ENCODE peak calls at places on chromosome 19, in eight cellular contexts. L is suprapubic skin; O is transverse colon; C is heart right ventricle; H is uterus; U is WERI-Rb-1; B is OCI-LY7; T is CD4-positive, alpha-beta T cell. E is an unnamed sample. For H3K9me3, the result is how much of the 10 kb centered on the place peaks cover.

GRCh38 chr19:40701758-40702157 is 11.3 kb upstream of the NUMBL start:
- DNase-seq in O (no peak), U (no peak), B (no peak), L (no peak), T (no peak), C (no peak), H (no peak), E (no peak)

GRCh38 chr19:31066385-31066784 is 282.9 kb downstream of the TSHZ3 start:
- DNase-seq in H (no peak), C (no peak), O (no peak), U (no peak), L (no peak), T (no peak), B (no peak), E (no peak)

GRCh38 chr19:36605101-36605838 is at the start of gene ZNF382:
- DNase-seq in T (peak), C (peak), U (peak), B (no peak), O (peak), H (peak), L (no peak), E (peak)

GRCh38 chr19:1168877-1169791 is 4.9 kb downstream of the SBNO2 start:
- DNase-seq in B (no peak), O (no peak), T (no peak), H (peak), L (peak), C (no peak), U (no peak), E (peak)

GRCh38 chr19:10027158-10027997 is 14.1 kb downstream of the RDH8 start:
- DNase-seq in T (peak), L (peak), O (peak), C (peak), H (peak), U (peak), B (peak), E (peak)

GRCh38 chr19:14916848-14917247 is 24.4 kb upstream of the OR7C2 start:
- DNase-seq in H (no peak), U (no peak), L (no peak), B (peak), O (no peak), T (no peak), C (no peak), E (no peak)

GRCh38 chr19:38698225-38699026 is 45.8 kb downstream of the CAPN12 start:
- DNase-seq in C (no peak), B (no peak), T (no peak), O (no peak), U (no peak), L (no peak), H (no peak), E (no peak)

GRCh38 chr19:8204961-8205360 is 4.2 kb upstream of the CERS4 start:
- DNase-seq in T (no peak), U (no peak), O (no peak), H (no peak), L (no peak), C (no peak), B (no peak), E (peak)

GRCh38 chr19:32350492-32350891 is 5.1 kb downstream of the ZNF507 start:
- DNase-seq in O (no peak), L (no peak), U (no peak), T (no peak), H (no peak), C (no peak), B (no peak), E (no peak)

GRCh38 chr19:49361438-49362047 is 673 bp downstream of the TEAD2 start:
- DNase-seq in U (peak), O (peak), B (peak), L (peak), C (peak), H (peak), T (no peak), E (peak)

GRCh38 chr19:19064811-19065745 is 1.3 kb downstream of the SLC25A42 start:
- DNase-seq in O (peak), T (no peak), B (peak), U (peak), L (no peak), C (no peak), H (no peak), E (no peak)

GRCh38 chr19:5951338-5951861 is 26.5 kb downstream of the RANBP3 start:
- DNase-seq in C (no peak), O (no peak), L (no peak), T (no peak), H (no peak), U (no peak), B (peak), E (peak)

GRCh38 chr19:38319421-38320258 is at the start of gene KCNK6:
- DNase-seq in H (peak), L (peak), C (peak), T (peak), O (peak), B (peak), U (peak), E (peak)

GRCh38 chr19:2309734-2310362 is 1.9 kb upstream of the LINGO3 start:
- DNase-seq in C (no peak), U (no peak), T (no peak), B (no peak), L (peak), O (no peak), H (no peak), E (no peak)

GRCh38 chr19:5126498-5127223 is 157.7 kb downstream of the KDM4B start:
- DNase-seq in O (no peak), B (peak), T (no peak), C (no peak), L (no peak), H (no peak), U (no peak), E (no peak)

GRCh38 chr19:18789883-18790565 is 1.1 kb downstream of the COMP start:
- DNase-seq in H (no peak), B (no peak), C (no peak), T (peak), U (peak), O (no peak), L (no peak), E (no peak)

GRCh38 chr19:40625406-40626120 is 24.4 kb downstream of the LTBP4 start:
- DNase-seq in L (no peak), H (no peak), B (no peak), O (no peak), U (no peak), C (no peak), T (no peak), E (no peak)

GRCh38 chr19:11444059-11444458 is 8.6 kb downstream of the PRKCSH start:
- DNase-seq in T (no peak), O (no peak), B (no peak), H (no peak), C (no peak), U (no peak), L (no peak), E (no peak)

GRCh38 chr19:18697680-18698079 is 14.2 kb downstream of the CRTC1 start:
- DNase-seq in U (no peak), T (no peak), O (peak), L (no peak), B (peak), C (no peak), H (no peak), E (peak)

GRCh38 chr19:41994521-41994971 is 516 bp upstream of the ATP1A3 start:
- DNase-seq in T (peak), B (peak), O (no peak), C (no peak), U (peak), L (no peak), H (no peak), E (no peak)

GRCh38 chr19:33819875-33820781 is 23.5 kb downstream of the KCTD15 start:
- DNase-seq in O (peak), C (peak), B (peak), L (peak), T (peak), H (peak), U (no peak), E (peak)

DNA sequence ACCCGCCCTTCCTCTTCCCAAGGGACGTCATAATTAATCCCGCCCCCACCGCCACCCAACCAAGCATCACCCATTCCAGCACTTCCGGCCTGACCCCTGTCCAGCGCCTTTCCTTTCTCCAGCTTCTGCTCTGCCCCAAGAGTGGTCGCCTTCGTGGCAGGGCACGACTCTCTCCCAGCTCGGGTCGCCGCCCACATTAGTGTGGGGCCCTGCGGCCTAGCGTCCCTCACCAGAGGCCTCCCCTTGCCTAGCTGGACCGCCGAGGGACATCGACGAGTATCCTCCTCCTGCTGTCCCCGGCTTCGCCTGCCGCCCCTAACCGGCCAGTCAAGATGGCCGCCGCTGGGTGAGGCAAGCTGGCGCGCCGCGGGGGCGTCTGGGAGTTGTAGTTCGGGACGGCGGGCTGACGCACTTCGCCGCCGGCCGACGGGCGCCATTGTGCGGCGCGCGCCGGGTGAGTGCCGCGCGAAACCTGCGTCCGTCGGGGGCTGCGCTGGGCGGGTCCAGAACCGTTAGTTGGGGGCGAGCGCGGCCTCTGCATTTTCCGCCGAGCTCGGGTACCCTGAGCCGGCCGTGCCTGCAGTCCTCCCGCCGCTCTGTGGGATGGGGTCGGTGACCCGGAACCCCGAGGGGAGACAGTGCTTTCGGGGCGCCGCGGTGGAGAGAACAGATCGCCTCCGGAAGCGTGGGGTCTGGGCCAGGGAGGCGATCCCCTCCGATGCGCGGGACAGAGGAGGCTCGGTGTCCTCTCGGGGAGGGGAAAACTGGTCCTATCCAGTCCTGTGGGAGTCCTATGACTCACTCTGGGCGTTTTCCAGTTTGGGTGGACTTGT is at the start of gene ZNF274:
- DNase-seq in L (peak), T (peak), U (peak), C (peak), H (peak), B (peak), O (peak), E (peak)
- H3K9me3 ChIP-seq in L (half or more), T (half or more), U (under half), C (half or more), H (under half), B (under half), O (half or more), E (half or more)

GRCh38 chr19:29542776-29543175 is 17.0 kb downstream of the VSTM2B start:
- DNase-seq in U (no peak), B (no peak), O (no peak), T (no peak), L (no peak), C (no peak), H (no peak), E (no peak)
- H3K9me3 ChIP-seq in U (under half), B (under half), O (under half), T (under half), L (under half), C (under half), H (under half), E (under half)

DNA sequence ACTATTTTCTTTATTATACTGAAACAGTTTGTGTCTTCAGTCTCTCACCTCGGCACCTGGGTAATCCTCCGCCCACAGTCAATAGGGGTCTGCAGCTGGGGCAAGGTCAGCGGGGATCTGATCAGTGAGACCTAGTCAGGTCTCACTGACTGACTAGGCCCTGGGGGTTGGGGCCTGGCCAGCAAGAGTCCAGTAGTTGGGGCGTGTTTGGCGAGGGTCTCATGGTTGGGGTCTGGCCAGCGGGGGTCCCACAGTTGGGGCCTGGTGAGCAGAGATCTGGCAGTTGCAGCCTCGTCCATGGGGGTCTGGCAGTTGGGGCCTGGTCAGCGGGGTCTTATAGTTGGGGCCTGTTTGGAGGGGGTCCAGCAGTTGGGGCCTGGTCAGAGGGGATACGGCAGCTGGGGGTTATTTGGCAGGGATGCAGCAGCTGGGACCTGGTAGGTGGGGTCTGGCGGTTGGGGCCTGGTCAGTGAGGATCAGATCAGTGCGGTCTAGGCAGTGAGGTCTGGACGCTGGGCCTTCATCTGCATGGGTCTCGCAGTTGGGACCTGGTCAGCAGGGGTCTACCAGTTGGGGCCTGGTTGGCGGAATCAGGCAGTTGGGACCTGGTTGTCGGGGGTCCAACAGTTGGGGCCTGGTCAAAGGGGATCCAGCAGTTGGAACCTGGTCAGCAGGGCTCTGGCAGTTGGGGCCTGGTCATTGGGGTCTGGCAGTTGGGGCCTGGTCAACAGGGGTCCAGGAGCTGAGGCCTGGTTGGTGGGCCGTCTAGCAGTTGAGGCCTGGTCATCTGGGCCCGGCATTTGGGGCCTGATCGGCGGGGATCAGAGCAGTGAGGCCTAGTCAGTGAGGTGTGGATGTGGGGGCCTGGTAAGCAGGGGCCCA is 61.1 kb upstream of the TPM4 start:
- DNase-seq in O (no peak), L (no peak), U (no peak), H (no peak), B (no peak), T (no peak), C (no peak), E (no peak)
- H3K9me3 ChIP-seq in O (under half), L (under half), U (under half), H (under half), B (under half), T (under half), C (under half), E (under half)

GRCh38 chr19:3982701-3983541 is 2.3 kb downstream of the EEF2 start:
- DNase-seq in C (peak), O (no peak), H (no peak), L (peak), U (no peak), T (no peak), B (no peak), E (no peak)

GRCh38 chr19:3983936-3984583 is 1.2 kb downstream of the EEF2 start:
- DNase-seq in B (peak), C (no peak), U (no peak), L (peak), T (no peak), H (no peak), O (peak), E (peak)

GRCh38 chr19:3984584-3984907 is 717 bp downstream of the EEF2 start:
- DNase-seq in U (no peak), O (no peak), C (no peak), L (no peak), B (peak), T (no peak), H (no peak), E (no peak)

GRCh38 chr19:3981736-3982681 is 3.3 kb downstream of the EEF2 start:
- DNase-seq in B (no peak), O (no peak), H (no peak), T (no peak), C (no peak), U (no peak), L (peak), E (no peak)

DNA sequence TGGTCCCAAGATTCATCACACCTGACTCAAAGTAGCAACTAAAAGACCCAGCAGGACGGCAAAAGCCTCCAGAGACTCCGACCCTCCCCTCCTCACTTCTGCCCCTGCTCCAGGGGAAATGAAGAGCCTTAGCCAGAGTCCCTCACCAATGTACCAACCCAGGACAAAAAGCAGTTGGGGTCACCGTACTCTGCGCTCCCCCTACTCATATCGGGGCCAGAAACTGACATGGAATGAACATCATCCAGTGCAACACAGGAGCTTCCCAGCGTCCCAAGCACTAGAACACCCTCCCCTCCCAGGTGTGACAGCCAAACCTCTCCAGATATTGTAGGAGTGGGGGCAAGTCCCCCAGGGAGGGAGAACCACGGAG is 1.7 kb downstream of the EEF2 start:
- DNase-seq in O (no peak), C (no peak), H (no peak), B (no peak), U (no peak), T (no peak), L (no peak), E (no peak)
- H3K9me3 ChIP-seq in O (under half), C (under half), H (under half), B (under half), U (under half), T (under half), L (under half), E (under half)

GRCh38 chr19:58063712-58064111 is 4.6 kb downstream of the ZNF135 start:
- DNase-seq in H (no peak), U (no peak), T (no peak), L (no peak), O (no peak), C (no peak), B (no peak), E (no peak)
- H3K9me3 ChIP-seq in H (under half), U (under half), T (half or more), L (under half), O (under half), C (under half), B (under half), E (half or more)

GRCh38 chr19:28403698-28404099 is 809.3 kb downstream of the UQCRFS1 start:
- DNase-seq in L (no peak), C (no peak), B (no peak), O (no peak), U (no peak), T (no peak), H (no peak), E (no peak)

GRCh38 chr19:28404462-28404861 is 808.5 kb downstream of the UQCRFS1 start:
- DNase-seq in L (no peak), O (no peak), T (no peak), U (no peak), H (no peak), B (no peak), C (no peak), E (no peak)

GRCh38 chr19:28406237-28406596 is 806.7 kb downstream of the UQCRFS1 start:
- DNase-seq in C (no peak), O (no peak), L (no peak), T (no peak), B (no peak), H (no peak), U (no peak), E (no peak)

GRCh38 chr19:28409859-28410258 is 803.1 kb downstream of the UQCRFS1 start:
- DNase-seq in C (no peak), U (no peak), B (no peak), O (no peak), L (no peak), T (no peak), H (no peak), E (no peak)

DNA sequence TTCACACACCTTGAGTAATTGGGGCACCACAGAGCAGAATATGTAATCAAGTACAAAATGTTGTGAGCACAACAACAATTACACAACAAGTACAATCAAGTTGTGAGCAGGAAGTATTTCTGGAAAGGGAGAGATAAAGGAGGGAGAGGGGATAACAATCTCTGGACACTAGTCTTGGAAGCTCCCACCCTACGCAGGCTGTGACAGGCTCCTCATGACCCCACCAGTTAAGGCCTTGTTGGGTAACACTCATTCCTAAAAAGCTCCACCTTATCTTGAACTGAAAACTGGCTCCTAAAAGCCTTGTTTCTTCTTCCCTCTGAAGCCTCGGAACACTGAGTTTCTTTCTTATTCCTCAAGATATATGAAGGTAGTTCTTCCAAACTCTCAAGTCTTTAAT is 806.0 kb downstream of the UQCRFS1 start:
- DNase-seq in T (no peak), U (no peak), B (no peak), H (no peak), L (no peak), C (no peak), O (no peak), E (no peak)
- H3K9me3 ChIP-seq in T (under half), U (under half), B (under half), H (under half), L (under half), C (under half), O (under half), E (under half)